ENCODE peak calls at places on chromosomes 13 and 19, in five cellular contexts. I is HepG2, S is upper lobe of left lung, R is HCT116, G is Panc1. E is an unnamed sample.

GRCh38 chr13:73849292-73849691 is 284.9 kb downstream of the KLF12 start:
- ATAC-seq in I (peak; percentile 74), R (peak; percentile 73), S (no peak), G (no peak), E (no peak)

GRCh38 chr19:15195381-15195964 is 5.3 kb downstream of the NOTCH3 start:
- ATAC-seq in I (peak; percentile 68), R (peak; percentile 72), G (peak; percentile 56), S (peak; percentile 55), E (peak; percentile 40)

GRCh38 chr13:48118025-48118424 is 23.1 kb upstream of the MED4 start:
- ATAC-seq in G (no peak), S (no peak), R (no peak), I (no peak), E (no peak)

GRCh38 chr19:12792853-12793289 is 1.6 kb downstream of the JUNB start:
- ATAC-seq in S (no peak), G (no peak), I (no peak), R (no peak), E (no peak)

GRCh38 chr19:5814847-5815246 is 10.0 kb downstream of the NRTN start:
- ATAC-seq in R (no peak), G (peak; percentile 52), I (no peak), S (peak; percentile 16), E (no peak)

GRCh38 chr19:4829001-4829712 is 2.4 kb downstream of the TICAM1 start:
- ATAC-seq in I (peak; percentile 73), R (no peak), G (no peak), S (no peak), E (no peak)

GRCh38 chr13:28747851-28748250 is 29.1 kb upstream of the SLC46A3 start:
- ATAC-seq in G (no peak), I (no peak), S (no peak), R (no peak), E (no peak)

GRCh38 chr19:16897572-16898056 is 8.8 kb downstream of the F2RL3 start:
- ATAC-seq in G (peak; percentile 42), I (peak; percentile 36), S (peak; percentile 35), R (no peak), E (peak; percentile 45)

GRCh38 chr13:48567521-48568331 is 34.8 kb upstream of the RCBTB2 start:
- ATAC-seq in R (no peak), S (peak; percentile 72), G (no peak), I (peak; percentile 57), E (peak; percentile 78)

GRCh38 chr19:13839193-13839937 is 37.6 kb upstream of the NANOS3 start:
- ATAC-seq in G (peak; percentile 3), S (peak; percentile 27), I (no peak), R (peak; percentile 9), E (peak; percentile 64)

GRCh38 chr19:6226444-6227155 is 53.2 kb downstream of the MLLT1 start:
- ATAC-seq in R (no peak), S (no peak), I (no peak), G (no peak), E (no peak)

GRCh38 chr19:32020538-32020937 is 324.9 kb upstream of the ZNF507 start:
- ATAC-seq in I (no peak), G (no peak), R (no peak), S (no peak), E (no peak)

GRCh38 chr13:29507356-29507755 is 88.1 kb downstream of the SLC7A1 start:
- ATAC-seq in G (no peak), I (no peak), S (no peak), R (no peak), E (peak; percentile 36)

GRCh38 chr13:29548722-29549446 is 46.6 kb downstream of the SLC7A1 start:
- ATAC-seq in S (no peak), R (no peak), G (no peak), I (no peak), E (no peak)

GRCh38 chr19:10625762-10626138 is 397 bp downstream of the SLC44A2 start:
- ATAC-seq in I (peak; percentile 17), S (peak; percentile 9), G (no peak), R (peak; percentile 28), E (no peak)

GRCh38 chr13:50829896-50830295 is 13.6 kb downstream of the DLEU7 start:
- ATAC-seq in G (no peak), I (no peak), R (no peak), S (peak; percentile 81), E (peak; percentile 31)

GRCh38 chr13:104014803-104015645 is 948.8 kb upstream of the SLC10A2 start:
- ATAC-seq in I (no peak), R (no peak), S (peak; percentile 35), G (peak; percentile 71), E (no peak)

GRCh38 chr13:27120011-27120410 is 51.6 kb downstream of the USP12 start:
- ATAC-seq in S (no peak), I (no peak), R (no peak), G (no peak), E (no peak)

GRCh38 chr13:51998723-51999471 is 12.4 kb downstream of the ATP7B start:
- ATAC-seq in S (no peak), R (no peak), I (peak; percentile 79), G (peak; percentile 18), E (no peak)

GRCh38 chr13:111219306-111219705 is 101.1 kb upstream of the TEX29 start:
- ATAC-seq in I (no peak), G (no peak), S (no peak), R (no peak), E (peak; percentile 66)

GRCh38 chr19:10724573-10725071 is 6.7 kb downstream of the DNM2 start:
- ATAC-seq in I (no peak), R (no peak), S (peak; percentile 20), G (no peak), E (no peak)

GRCh38 chr13:103349664-103350063 is 283.4 kb upstream of the SLC10A2 start:
- ATAC-seq in S (no peak), G (no peak), R (no peak), I (no peak), E (no peak)

GRCh38 chr13:30856004-30856790 is 49.9 kb upstream of the MEDAG start:
- ATAC-seq in I (no peak), S (no peak), G (no peak), R (no peak), E (no peak)

GRCh38 chr19:46480409-46480808 is 9.0 kb upstream of the PNMA8A start:
- ATAC-seq in I (no peak), S (peak; percentile 73), G (no peak), R (no peak), E (peak; percentile 82)

GRCh38 chr13:72384879-72385278 is 342.6 kb downstream of the MZT1 start:
- ATAC-seq in R (no peak), I (no peak), S (peak; percentile 8), G (no peak), E (no peak)

GRCh38 chr13:43758834-43759233 is 27.9 kb downstream of the ENOX1 start:
- ATAC-seq in G (no peak), R (no peak), I (no peak), S (no peak), E (no peak)

GRCh38 chr13:98363326-98363725 is 186.3 kb upstream of the RNF113B start:
- ATAC-seq in R (no peak), S (no peak), I (no peak), G (no peak), E (no peak)

GRCh38 chr13:98366959-98367358 is 189.9 kb upstream of the RNF113B start:
- ATAC-seq in G (no peak), I (no peak), R (no peak), S (no peak), E (no peak)

GRCh38 chr13:98365291-98365690 is 188.2 kb upstream of the RNF113B start:
- ATAC-seq in G (no peak), I (no peak), S (no peak), R (no peak), E (no peak)

GRCh38 chr13:98368019-98368418 is 190.9 kb upstream of the RNF113B start:
- ATAC-seq in R (no peak), I (no peak), S (no peak), G (no peak), E (no peak)

GRCh38 chr13:98364648-98365047 is 187.6 kb upstream of the RNF113B start:
- ATAC-seq in I (no peak), S (no peak), R (no peak), G (no peak), E (no peak)
- TF ChIP-seq POLR2AphosphoS5 in I (no peak), S (no peak), R (no peak), G (no peak), E (no peak)

GRCh38 chr13:39612023-39612637 is 9.1 kb upstream of the LHFPL6 start:
- ATAC-seq in G (no peak), I (no peak), S (peak; percentile 80), R (peak; percentile 59), E (no peak)
- H3K27ac ChIP-seq in G (no peak overlapping the region), I (no peak overlapping the region), S (no peak overlapping the region), R (no peak overlapping the region), E (no peak overlapping the region)

DNA sequence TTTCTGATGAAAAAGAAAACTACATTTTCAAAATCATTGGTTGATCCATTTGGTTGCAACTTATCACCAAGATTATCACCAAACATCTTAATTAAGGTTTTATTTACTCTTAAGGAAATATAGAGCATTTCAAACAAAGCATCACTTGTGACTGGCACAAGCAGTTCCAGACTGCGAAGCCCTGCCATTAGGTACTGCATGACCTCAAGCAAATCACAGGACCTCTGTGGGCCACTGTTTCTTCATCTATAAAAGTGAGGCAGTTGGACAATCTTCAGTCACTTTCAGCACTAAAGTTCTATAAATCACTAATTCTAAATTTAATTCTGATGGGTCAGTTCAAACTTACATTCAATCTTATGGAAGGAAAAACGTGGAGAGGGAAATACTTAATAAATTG is 2.0 kb downstream of the ELF1 start:
- ATAC-seq in G (peak; percentile 86), S (peak; percentile 48), I (no peak), R (no peak), E (no peak)
- H3K4me1 ChIP-seq in G (peaks cover 28% of the 10 kb centered on the region), S (peaks cover 23% of the 10 kb centered on the region), I (peaks cover 82% of the 10 kb centered on the region), R (peaks cover 32% of the 10 kb centered on the region), E (no peaks in the 10 kb centered on the region)

DNA sequence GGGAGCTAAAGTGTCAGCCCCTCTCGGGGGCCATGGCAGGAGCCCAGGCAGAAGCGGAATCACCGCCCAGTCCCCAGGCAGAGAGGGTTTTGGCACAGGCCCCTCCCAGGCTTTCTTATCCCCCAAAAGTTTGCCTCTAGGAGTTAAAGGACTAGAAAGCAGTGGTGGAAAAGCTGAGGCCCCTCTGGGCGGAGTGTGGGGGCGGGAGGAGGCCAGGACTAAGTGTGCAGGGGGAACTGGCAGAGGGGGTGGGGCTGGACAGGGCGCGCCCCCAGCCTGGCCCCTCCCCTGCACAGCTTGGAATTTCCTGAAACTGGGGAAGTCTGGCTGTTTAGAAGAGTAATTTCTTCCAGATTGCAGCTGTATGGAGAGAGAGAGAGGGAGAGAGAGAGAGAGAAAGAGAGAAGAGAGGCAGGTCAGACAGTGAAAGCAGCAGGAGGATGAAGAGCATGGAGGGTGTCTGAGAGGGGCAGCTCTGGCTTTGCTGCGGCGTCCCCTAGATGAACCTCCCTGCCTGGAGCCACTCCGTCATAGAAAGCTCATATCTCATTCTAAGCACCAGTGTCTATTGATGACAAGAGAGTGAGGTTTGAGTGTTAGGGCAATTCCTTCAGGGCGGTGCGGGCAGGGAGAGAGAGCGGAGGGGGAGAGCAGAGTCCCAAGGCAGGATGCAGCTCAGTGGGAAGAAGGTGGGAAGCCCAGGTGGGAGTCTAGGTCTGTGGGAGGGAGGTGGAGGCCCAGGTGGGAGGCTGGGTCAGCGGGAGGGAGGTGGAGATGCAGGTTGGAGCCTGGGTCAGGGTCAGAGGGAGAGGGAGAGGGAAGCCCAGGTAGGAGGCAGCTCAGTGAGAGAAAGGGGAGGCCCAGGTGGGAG is at the start of gene CDC42EP5:
- ATAC-seq in G (peak; percentile 67), R (peak; percentile 79), S (peak; percentile 96), I (peak; percentile 53), E (peak; percentile 91)
- TF ChIP-seq POLR2AphosphoS5 in G (no peak), R (no peak), S (peak; percentile 81), I (no peak), E (no peak)

DNA sequence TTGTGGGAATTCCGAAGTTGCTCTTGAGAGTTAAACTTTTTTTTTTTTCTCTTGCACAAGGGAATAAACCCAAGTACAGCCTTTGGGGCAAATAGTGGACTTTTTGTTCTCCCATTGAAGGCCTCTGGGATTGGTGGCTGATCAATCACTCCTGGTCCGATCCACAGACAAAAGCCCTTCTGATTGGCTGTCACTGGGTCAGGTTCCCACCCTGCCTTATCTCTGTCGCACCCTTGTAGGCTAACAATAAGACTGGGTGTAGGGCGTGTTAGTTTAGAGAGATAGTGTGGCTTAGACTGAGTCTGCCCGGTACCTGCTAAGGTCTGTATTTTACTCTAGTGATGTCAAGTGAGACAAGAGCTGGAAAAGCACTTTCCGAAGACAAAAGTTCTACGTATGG is 380.8 kb downstream of the NDFIP2 start:
- ATAC-seq in G (no peak), I (peak; percentile 38), R (no peak), S (no peak), E (no peak)
- H3K27ac ChIP-seq in G (no peak overlapping the region), I (no peak overlapping the region), R (no peak overlapping the region), S (no peak overlapping the region), E (no peak overlapping the region)